ENCODE peak calls at places on chromosomes 16 and 17, in four cellular contexts. M is upper lobe of right lung, Y is pancreas, L is H1. W is an unnamed sample.

GRCh38 chr16:81071816-81072215 is 5.2 kb downstream of the C16orf46 start:
- DNase-seq in Y (no peak), M (no peak), L (no peak), W (no peak)

GRCh38 chr17:80099291-80100034 is 1.9 kb upstream of the GAA start:
- DNase-seq in L (peak), Y (no peak), M (no peak), W (peak)

GRCh38 chr16:87325480-87325879 is 8.3 kb upstream of the C16orf95 start:
- DNase-seq in L (no peak), M (no peak), Y (no peak), W (no peak)

GRCh38 chr16:28085376-28086171 is 22.1 kb upstream of the GSG1L start:
- DNase-seq in M (no peak), Y (no peak), L (no peak), W (no peak)

GRCh38 chr17:73686126-73686525 is 41.9 kb upstream of the SDK2 start:
- DNase-seq in L (no peak), Y (no peak), M (no peak), W (no peak)

GRCh38 chr17:42363767-42364585 is 24.3 kb downstream of the STAT3 start:
- DNase-seq in M (no peak), L (no peak), Y (no peak), W (no peak)

GRCh38 chr16:15466886-15467781 is 32.7 kb downstream of the BMERB1 start:
- DNase-seq in L (no peak), Y (no peak), M (no peak), W (no peak)

GRCh38 chr17:28937044-28937729 is 14.1 kb downstream of the PHF12 start:
- DNase-seq in Y (no peak), L (no peak), M (no peak), W (no peak)

GRCh38 chr16:9099131-9099625 is 7.7 kb downstream of the HAPSTR1 start:
- DNase-seq in L (no peak), Y (no peak), M (peak), W (no peak)

GRCh38 chr17:50177983-50178834 is 12.4 kb downstream of the SGCA start:
- DNase-seq in Y (peak), M (peak), L (peak), W (peak)

GRCh38 chr16:678858-679807 is 1.1 kb upstream of the STUB1 start:
- DNase-seq in Y (peak), L (peak), M (peak), W (peak)

GRCh38 chr17:50056961-50057330 is 1.0 kb downstream of the ITGA3 start:
- DNase-seq in L (peak), M (no peak), Y (no peak), W (no peak)

GRCh38 chr16:14489460-14489859 is 140.6 kb downstream of the PARN start:
- DNase-seq in M (no peak), L (no peak), Y (no peak), W (no peak)

GRCh38 chr17:14321476-14321949 is 20.6 kb downstream of the HS3ST3B1 start:
- DNase-seq in L (no peak), Y (no peak), M (no peak), W (no peak)

GRCh38 chr16:85659805-85660511 is 28.8 kb downstream of the GINS2 start:
- DNase-seq in M (peak), L (peak), Y (peak), W (peak)

GRCh38 chr16:28277537-28278388 is 14.6 kb upstream of the SBK1 start:
- DNase-seq in L (peak), M (peak), Y (peak), W (peak)

GRCh38 chr16:86025706-86026105 is 126.7 kb downstream of the IRF8 start:
- DNase-seq in L (no peak), M (peak), Y (no peak), W (no peak)

GRCh38 chr17:76657505-76658386 is 14.2 kb upstream of the ST6GALNAC1 start:
- DNase-seq in Y (no peak), M (no peak), L (no peak), W (no peak)

GRCh38 chr17:45825792-45826191 is 18.9 kb upstream of the SPPL2C start:
- DNase-seq in Y (no peak), M (no peak), L (no peak), W (no peak)

GRCh38 chr17:71023631-71024030 is 854.3 kb downstream of the KCNJ2 start:
- DNase-seq in Y (no peak), M (no peak), L (no peak), W (no peak)

GRCh38 chr16:46743232-46743719 is 4.9 kb downstream of the MYLK3 start:
- DNase-seq in Y (no peak), M (peak), L (no peak), W (no peak)

GRCh38 chr17:50146230-50146926 is 4.1 kb downstream of the PPP1R9B start:
- DNase-seq in L (no peak), Y (no peak), M (no peak), W (peak)

GRCh38 chr17:57641761-57642160 is 103.3 kb downstream of the CCDC182 start:
- DNase-seq in Y (no peak), L (no peak), M (no peak), W (no peak)

GRCh38 chr17:80424878-80425765 is 10.2 kb downstream of the ENDOV start:
- DNase-seq in L (peak), M (no peak), Y (no peak), W (no peak)

GRCh38 chr16:87066695-87067556 is 250.3 kb downstream of the C16orf95 start:
- DNase-seq in M (no peak), Y (no peak), L (no peak), W (no peak)

GRCh38 chr17:74150428-74151025 is 53.0 kb upstream of the RPL38 start:
- DNase-seq in L (peak), M (no peak), Y (peak), W (no peak)

GRCh38 chr17:68533887-68534700 is 21.9 kb downstream of the PRKAR1A start:
- DNase-seq in L (no peak), M (no peak), Y (no peak), W (no peak)

GRCh38 chr16:3797904-3798811 is 80.8 kb upstream of the TRAP1 start:
- DNase-seq in Y (no peak), L (no peak), M (no peak), W (no peak)

GRCh38 chr16:3800019-3800418 is 80.5 kb downstream of the CREBBP start:
- DNase-seq in Y (no peak), L (no peak), M (no peak), W (no peak)

GRCh38 chr16:3798827-3799226 is 81.5 kb upstream of the TRAP1 start:
- DNase-seq in Y (no peak), L (no peak), M (no peak), W (no peak)

GRCh38 chr16:3797473-3797872 is 80.1 kb upstream of the TRAP1 start:
- DNase-seq in L (no peak), Y (no peak), M (no peak), W (no peak)

DNA sequence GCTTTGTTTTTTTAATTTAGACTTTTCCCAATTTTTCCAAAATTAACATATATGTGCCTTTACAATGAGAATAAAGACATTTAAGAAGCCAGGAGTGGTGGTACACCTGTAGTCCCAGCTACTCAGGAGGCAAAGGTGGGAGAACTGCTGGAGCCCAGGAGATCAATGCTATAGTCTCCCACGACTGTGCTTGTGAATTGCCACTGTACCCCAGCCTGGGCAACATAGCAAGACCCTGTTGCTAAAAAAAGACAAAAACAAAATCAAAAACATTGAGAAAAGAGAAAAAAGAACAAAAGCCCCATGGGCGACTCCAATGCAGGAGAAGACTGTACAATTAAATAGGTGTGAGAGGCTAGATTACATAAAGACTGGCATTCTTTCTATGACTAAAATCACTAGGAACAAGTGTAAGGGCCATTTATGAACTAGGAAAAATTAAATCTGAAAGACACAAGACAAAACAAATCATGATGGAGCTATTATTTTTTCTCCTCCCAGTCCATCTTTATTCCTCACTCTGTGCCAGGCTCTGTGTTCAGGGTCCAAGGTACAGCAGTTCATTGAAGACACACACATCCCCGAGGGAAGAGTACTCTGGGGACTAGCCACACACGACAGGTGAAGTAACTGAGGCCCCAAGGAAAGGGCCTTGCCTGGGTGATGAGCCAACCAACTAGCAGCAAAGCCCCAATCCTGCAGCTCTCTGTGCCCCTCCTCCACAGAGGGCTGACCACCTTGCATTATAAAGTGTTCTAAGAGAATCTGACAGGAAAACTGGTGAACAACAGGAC is 79.8 kb downstream of the CREBBP start:
- DNase-seq in Y (no peak), M (no peak), L (no peak), W (no peak)
- H3K4me3 ChIP-seq in Y (no peak), M (no peak), L (no peak), W (no peak)

GRCh38 chr17:55843785-55844184 is 92.9 kb downstream of the PCTP start:
- DNase-seq in M (no peak), L (no peak), Y (no peak), W (no peak)

GRCh38 chr17:55842405-55843158 is 91.7 kb downstream of the PCTP start:
- DNase-seq in M (no peak), L (no peak), Y (no peak), W (no peak)

GRCh38 chr17:55846745-55847144 is 95.9 kb downstream of the PCTP start:
- DNase-seq in Y (no peak), L (no peak), M (no peak), W (no peak)

GRCh38 chr17:55845385-55845784 is 94.5 kb downstream of the PCTP start:
- DNase-seq in L (peak), Y (peak), M (peak), W (peak)
- TF ChIP-seq CTCF in L (peak), Y (no peak), M (peak), W (peak)

GRCh38 chr17:79038545-79039135 is 14.7 kb downstream of the C1QTNF1 start:
- DNase-seq in L (no peak), M (peak), Y (no peak), W (peak)
- H3K27ac ChIP-seq in L (no peak), M (peak), Y (no peak), W (no peak)

GRCh38 chr17:82316651-82317393 is 586 bp downstream of the CD7 start:
- DNase-seq in M (no peak), L (no peak), Y (no peak), W (no peak)

GRCh38 chr17:82314012-82314720 is 3.2 kb downstream of the CD7 start:
- DNase-seq in Y (no peak), L (no peak), M (no peak), W (no peak)

GRCh38 chr17:82314721-82315605 is 2.4 kb downstream of the CD7 start:
- DNase-seq in Y (no peak), L (no peak), M (no peak), W (no peak)

GRCh38 chr17:82317394-82318168 is at the start of gene CD7:
- DNase-seq in M (no peak), L (no peak), Y (no peak), W (no peak)

DNA sequence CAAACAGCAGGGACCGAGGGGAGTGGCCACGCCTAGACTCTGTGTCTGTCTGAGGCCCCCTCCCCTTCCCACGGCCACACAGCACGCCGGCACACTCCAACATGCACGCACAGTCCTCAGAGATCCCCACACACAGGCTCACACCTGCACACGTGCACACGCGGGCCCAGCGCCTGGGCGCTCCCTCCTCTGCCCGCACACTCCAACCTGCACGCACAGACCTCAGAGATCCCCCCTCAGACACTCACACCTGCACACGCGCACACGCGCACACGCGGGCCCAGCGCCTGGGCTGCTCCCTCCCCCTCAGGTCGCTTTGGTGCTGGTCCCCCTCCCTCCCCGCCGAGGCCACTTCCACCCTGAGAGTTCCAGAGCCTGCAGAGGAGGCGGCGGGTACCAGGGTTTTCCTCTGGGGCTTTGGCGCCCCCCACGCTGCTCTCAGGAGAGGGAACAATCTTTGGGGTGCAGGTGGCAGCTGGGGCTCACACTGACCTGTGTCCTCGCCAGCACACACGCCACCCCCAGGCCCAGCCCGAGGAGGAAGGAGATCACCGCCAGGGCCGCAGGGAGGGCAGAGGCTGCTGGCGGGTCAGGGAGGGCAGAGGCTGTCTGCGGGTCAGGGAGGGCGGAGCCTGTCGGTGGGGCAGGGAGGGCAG is 1.6 kb downstream of the CD7 start:
- DNase-seq in Y (no peak), M (no peak), L (no peak), W (no peak)
- H3K4me3 ChIP-seq in Y (no peak), M (peak), L (peak), W (peak)

DNA sequence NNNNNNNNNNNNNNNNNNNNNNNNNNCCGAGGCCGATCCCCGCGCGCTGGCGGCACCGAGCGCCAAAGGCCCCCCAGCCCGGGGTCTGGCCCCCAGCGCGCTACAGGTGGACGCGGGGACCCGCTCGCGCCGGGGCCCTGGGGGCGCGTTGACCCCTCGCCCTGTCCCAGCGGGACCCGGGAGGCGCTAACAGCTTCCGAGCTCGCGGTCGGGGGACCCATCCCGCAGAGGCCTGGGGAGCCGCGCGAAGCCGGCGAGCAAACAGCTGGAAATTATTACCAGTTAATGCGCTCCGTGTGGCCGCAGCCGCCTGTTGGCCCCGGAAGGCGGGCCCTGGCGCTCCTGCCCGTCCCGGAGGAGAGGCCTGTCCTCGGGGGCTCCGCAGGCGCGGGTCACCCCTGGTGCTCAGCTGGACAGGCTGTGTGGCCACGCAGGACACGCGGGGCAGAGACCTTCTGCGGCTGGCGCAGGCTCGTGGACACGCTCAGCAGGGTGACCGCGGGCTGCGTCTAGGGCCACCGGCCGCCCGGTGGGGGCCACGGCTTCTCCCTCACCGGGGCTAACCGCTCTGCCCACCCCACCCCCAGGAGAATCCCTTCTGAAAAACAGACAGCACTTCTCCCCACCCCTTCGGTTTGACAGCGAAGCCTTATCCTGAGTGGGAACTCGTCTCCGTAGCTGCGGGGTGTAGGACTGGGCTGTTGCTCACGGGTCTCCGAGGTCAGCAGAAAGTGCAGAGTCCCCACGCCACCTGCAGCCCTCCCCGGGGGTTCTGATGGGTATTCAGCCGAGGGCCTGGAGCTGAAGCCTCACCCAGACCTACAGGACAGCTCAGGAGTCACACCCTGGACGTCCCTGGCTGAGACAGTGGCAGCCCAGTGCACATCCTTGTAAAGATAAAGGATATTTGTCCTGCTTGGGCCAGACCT is 138.7 kb upstream of the RPH3AL start:
- DNase-seq in Y (peak), L (peak), M (peak), W (peak)
- TF ChIP-seq CTCF in Y (no peak), L (no peak), M (no peak), W (no peak)

GRCh38 chr16:70419384-70420327 is 19.2 kb downstream of the ST3GAL2 start:
- DNase-seq in L (no peak), M (no peak), Y (no peak), W (no peak)

GRCh38 chr16:70416748-70417616 is 21.9 kb downstream of the ST3GAL2 start:
- DNase-seq in Y (no peak), M (no peak), L (no peak), W (no peak)

GRCh38 chr16:70418274-70418992 is 20.5 kb downstream of the ST3GAL2 start:
- DNase-seq in M (no peak), Y (no peak), L (no peak), W (no peak)

GRCh38 chr16:70418993-70419318 is 19.9 kb downstream of the ST3GAL2 start:
- DNase-seq in L (no peak), M (no peak), Y (no peak), W (no peak)

DNA sequence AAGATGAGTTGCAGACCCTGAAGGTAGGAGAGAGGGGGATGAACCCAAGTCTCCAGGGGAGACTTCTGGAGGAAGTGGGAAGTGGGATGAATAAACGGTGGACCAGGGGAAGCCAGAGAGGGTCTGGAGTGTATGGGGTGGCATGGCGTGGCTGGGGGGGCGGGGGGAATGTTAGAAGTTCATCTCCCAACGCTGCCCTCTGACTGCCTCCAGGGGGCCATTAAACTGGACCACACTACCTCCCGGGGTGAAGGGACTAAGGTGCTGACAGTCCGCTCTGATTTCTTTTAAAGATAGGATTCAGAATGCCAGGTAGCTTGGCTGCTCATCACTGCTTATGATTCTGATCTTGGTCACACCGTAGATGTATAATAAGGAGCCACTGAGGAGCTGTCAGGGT is 21.2 kb downstream of the ST3GAL2 start:
- DNase-seq in Y (no peak), L (no peak), M (no peak), W (no peak)
- H3K27ac ChIP-seq in Y (no peak), L (no peak), M (no peak), W (no peak)

GRCh38 chr16:60744198-60744597 is 1292.0 kb downstream of the CDH8 start:
- DNase-seq in Y (no peak), M (no peak), L (no peak), W (no peak)

GRCh38 chr16:60741810-60742209 is 1294.4 kb downstream of the CDH8 start:
- DNase-seq in M (no peak), Y (no peak), L (no peak), W (no peak)

GRCh38 chr16:60740033-60740696 is 1296.1 kb downstream of the CDH8 start:
- DNase-seq in L (no peak), M (no peak), Y (no peak), W (no peak)
- H3K4me3 ChIP-seq in L (no peak), M (no peak), Y (no peak), W (no peak)

W was measured in psoas muscle.